ENCODE peak calls at places on chromosomes 3 and 15, in four cellular contexts. F is mesenchymal stem cell, I is H9, X is H1. Y is an unnamed sample.

GRCh38 chr3:190521998-190522397 is 8.1 kb downstream of the IL1RAP start:
- DNase-seq in F (no peak), I (no peak), X (no peak), Y (no peak)

GRCh38 chr3:72633101-72633500 is 215.1 kb downstream of the SHQ1 start:
- DNase-seq in F (no peak), I (no peak), X (no peak), Y (no peak)

GRCh38 chr3:127041933-127042332 is 59.0 kb downstream of the PLXNA1 start:
- DNase-seq in F (no peak), I (no peak), X (no peak), Y (no peak)

GRCh38 chr3:123328851-123329635 is 119.8 kb downstream of the ADCY5 start:
- DNase-seq in F (peak), I (peak), X (no peak), Y (peak)

GRCh38 chr3:191412764-191413163 is 48.2 kb upstream of the PYDC2 start:
- DNase-seq in F (peak), I (no peak), X (no peak), Y (no peak)

GRCh38 chr3:127182848-127183714 is 9.8 kb upstream of the PRR23E start:
- DNase-seq in F (no peak), I (peak), X (no peak), Y (no peak)

GRCh38 chr15:77907824-77908751 is 169.4 kb downstream of the TBC1D2B start:
- DNase-seq in F (peak), I (peak), X (no peak), Y (no peak)

GRCh38 chr15:67307889-67308597 is 53.5 kb downstream of the IQCH start:
- DNase-seq in F (no peak), I (no peak), X (no peak), Y (no peak)

GRCh38 chr3:150757364-150757763 is 5.6 kb downstream of the SIAH2 start:
- DNase-seq in F (no peak), I (no peak), X (no peak), Y (no peak)

GRCh38 chr3:38454179-38454883 is 641 bp downstream of the ACVR2B start:
- DNase-seq in F (peak), I (no peak), X (no peak), Y (peak)

GRCh38 chr3:120855665-120856437 is 52.2 kb upstream of the STXBP5L start:
- DNase-seq in F (no peak), I (peak), X (no peak), Y (no peak)

GRCh38 chr15:52492132-52492531 is 36.5 kb downstream of the MYO5A start:
- DNase-seq in F (no peak), I (no peak), X (no peak), Y (no peak)

GRCh38 chr15:101610628-101611000 is 41.6 kb downstream of the TM2D3 start:
- DNase-seq in F (no peak), I (no peak), X (no peak), Y (no peak)

GRCh38 chr15:68256675-68257450 is 20.7 kb upstream of the FEM1B start:
- DNase-seq in F (peak), I (peak), X (peak), Y (peak)

GRCh38 chr3:48855681-48856447 is 8.2 kb upstream of the PRKAR2A start:
- DNase-seq in F (no peak), I (no peak), X (no peak), Y (no peak)

GRCh38 chr3:128343287-128344045 is 123.2 kb downstream of the DNAJB8 start:
- DNase-seq in F (peak), I (peak), X (no peak), Y (no peak)

GRCh38 chr3:5017953-5018531 is 38.8 kb downstream of the BHLHE40 start:
- DNase-seq in F (no peak), I (no peak), X (no peak), Y (no peak)

GRCh38 chr3:24197809-24198208 is 252.7 kb downstream of the NR1D2 start:
- DNase-seq in F (no peak), I (peak), X (peak), Y (no peak)

GRCh38 chr15:30038667-30039523 is 43.9 kb upstream of the GOLGA8J start:
- DNase-seq in F (no peak), I (no peak), X (no peak), Y (no peak)

GRCh38 chr3:184289426-184289938 is 9.6 kb upstream of the PSMD2 start:
- DNase-seq in F (peak), I (peak), X (peak), Y (peak)

GRCh38 chr3:142850395-142851023 is 38.4 kb downstream of the PCOLCE2 start:
- DNase-seq in F (peak), I (no peak), X (no peak), Y (no peak)

GRCh38 chr3:120506828-120507774 is 56.3 kb upstream of the FSTL1 start:
- DNase-seq in F (peak), I (no peak), X (no peak), Y (peak)

GRCh38 chr15:89770041-89770440 is 6.1 kb upstream of the MESP2 start:
- DNase-seq in F (no peak), I (no peak), X (no peak), Y (no peak)

GRCh38 chr15:81375461-81375860 is 1.4 kb upstream of the TMC3 start:
- DNase-seq in F (no peak), I (no peak), X (no peak), Y (no peak)

GRCh38 chr3:89576417-89576816 is 469.0 kb downstream of the EPHA3 start:
- DNase-seq in F (no peak), I (no peak), X (no peak), Y (no peak)

GRCh38 chr15:88932271-88932874 is 19.2 kb upstream of the MFGE8 start:
- DNase-seq in F (no peak), I (no peak), X (no peak), Y (no peak)

GRCh38 chr15:41936649-41937567 is 35.4 kb downstream of the EHD4 start:
- DNase-seq in F (peak), I (no peak), X (no peak), Y (no peak)

GRCh38 chr15:57537072-57537471 is 54.6 kb upstream of the MYZAP start:
- DNase-seq in F (peak), I (peak), X (no peak), Y (peak)

GRCh38 chr15:98420837-98421236 is 227.5 kb upstream of the IGF1R start:
- DNase-seq in F (no peak), I (peak), X (no peak), Y (no peak)

GRCh38 chr3:162487138-162487537 is 990.5 kb downstream of the OTOL1 start:
- DNase-seq in F (no peak), I (no peak), X (no peak), Y (no peak)

GRCh38 chr15:63510548-63510940 is 6.2 kb downstream of the USP3 start:
- DNase-seq in F (no peak), I (no peak), X (no peak), Y (no peak)

GRCh38 chr3:172279191-172279640 is 169.0 kb downstream of the GHSR start:
- DNase-seq in F (peak), I (no peak), X (no peak), Y (no peak)

GRCh38 chr15:73046073-73046472 is 6.2 kb upstream of the NEO1 start:
- DNase-seq in F (no peak), I (no peak), X (no peak), Y (no peak)

GRCh38 chr3:188305220-188305619 is 151.3 kb downstream of the LPP start:
- DNase-seq in F (no peak), I (no peak), X (no peak), Y (no peak)

GRCh38 chr3:27358372-27358771 is 10.8 kb downstream of the NEK10 start:
- DNase-seq in F (no peak), I (no peak), X (no peak), Y (no peak)

GRCh38 chr15:43251863-43252241 is 14.9 kb downstream of the TGM5 start:
- DNase-seq in F (no peak), I (no peak), X (no peak), Y (no peak)

GRCh38 chr3:165181556-165181955 is 14.6 kb downstream of the SLITRK3 start:
- DNase-seq in F (no peak), I (no peak), X (no peak), Y (no peak)

GRCh38 chr3:111739241-111739952 is 119.7 kb upstream of the PHLDB2 start:
- DNase-seq in F (peak), I (no peak), X (no peak), Y (no peak)

GRCh38 chr15:47618216-47618615 is 99.1 kb upstream of the SEMA6D start:
- DNase-seq in F (no peak), I (no peak), X (no peak), Y (peak)

DNA sequence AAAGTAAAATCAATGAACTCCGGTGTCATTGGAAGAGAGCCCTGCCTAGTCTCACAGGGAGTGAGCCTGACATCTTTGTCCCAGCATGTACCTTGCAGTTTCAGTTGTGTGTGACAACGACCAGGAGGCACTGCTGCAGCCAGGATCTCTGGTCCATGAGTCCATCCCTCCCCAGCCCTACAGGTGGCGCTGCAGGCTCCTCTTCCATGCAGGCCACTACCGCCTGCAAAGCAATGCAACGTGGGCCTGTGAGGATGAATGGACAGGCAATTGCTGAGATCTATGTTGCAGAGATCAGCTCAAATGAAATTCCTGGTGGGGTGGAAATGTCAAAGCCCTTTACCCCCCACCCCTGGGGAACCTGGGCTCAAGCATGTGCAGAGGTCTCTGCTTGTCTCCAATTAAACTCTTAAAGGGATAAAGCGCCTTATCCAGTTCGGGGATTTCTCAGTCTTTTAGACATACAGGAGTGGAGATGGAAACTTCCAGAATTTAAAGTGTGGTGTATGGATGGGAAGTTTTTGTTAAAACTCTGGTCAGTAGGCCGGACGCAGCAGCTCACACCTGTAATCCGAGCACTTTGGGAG is 35.8 kb downstream of the TKT start:
- DNase-seq in F (peak), I (peak), X (peak), Y (peak)
- H2BK12ac ChIP-seq in F (no peak), I (no peak), X (no peak), Y (no peak)

DNA sequence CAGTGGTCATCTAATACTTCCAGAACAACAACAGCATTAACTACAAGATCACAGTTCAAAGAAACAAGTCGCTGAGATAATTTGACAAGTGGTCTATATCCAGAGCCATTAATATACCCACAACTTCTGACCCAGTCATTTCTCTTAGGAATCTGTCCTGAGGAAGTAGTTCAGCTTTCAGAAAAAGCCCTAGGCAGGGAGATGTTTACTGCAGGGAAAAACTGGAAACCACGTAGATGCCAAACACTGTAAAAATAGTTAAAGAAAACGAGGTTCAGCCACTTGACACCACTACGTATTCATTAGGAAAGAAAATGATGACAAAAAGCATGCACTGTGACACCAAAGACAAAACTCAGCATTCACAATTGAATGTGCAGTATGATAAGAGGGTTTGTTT is 22.3 kb upstream of the CDCP1 start:
- DNase-seq in F (peak), I (no peak), X (no peak), Y (no peak)
- H2BK15ac ChIP-seq in F (no peak), I (no peak), X (no peak), Y (no peak)

GRCh38 chr3:186847437-186847836 is 4.9 kb downstream of the ADIPOQ start:
- DNase-seq in F (no peak), I (no peak), X (no peak), Y (no peak)

GRCh38 chr3:186843039-186843432 is 526 bp downstream of the ADIPOQ start:
- DNase-seq in F (no peak), I (no peak), X (no peak), Y (no peak)

GRCh38 chr3:186841637-186842036 is 873 bp upstream of the ADIPOQ start:
- DNase-seq in F (no peak), I (no peak), X (no peak), Y (no peak)

GRCh38 chr3:186842426-186843038 is at the start of gene ADIPOQ:
- DNase-seq in F (no peak), I (no peak), X (no peak), Y (no peak)

DNA sequence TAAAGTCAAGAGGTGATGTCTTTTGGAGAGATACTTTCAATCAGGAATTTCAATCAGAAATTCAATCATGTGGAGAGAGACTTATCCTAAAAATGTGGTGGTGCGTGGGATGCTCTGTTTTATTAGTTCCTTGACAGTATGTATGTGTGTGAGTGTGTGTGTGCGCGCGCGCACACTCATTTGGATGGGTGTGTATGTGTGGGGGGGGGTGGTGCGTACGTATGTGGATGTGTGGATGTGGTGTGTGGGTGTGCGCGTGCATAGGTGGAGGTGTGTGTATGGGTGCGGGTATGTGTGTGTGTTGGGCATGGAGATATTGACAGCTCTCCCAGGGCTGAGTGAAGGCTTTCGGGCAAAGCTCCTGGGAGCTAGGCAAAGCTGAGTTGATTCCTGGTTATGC is 2.4 kb downstream of the ADIPOQ start:
- DNase-seq in F (no peak), I (no peak), X (no peak), Y (no peak)
- H2BK12ac ChIP-seq in F (no peak), I (no peak), X (no peak), Y (no peak)

GRCh38 chr3:177776656-177777055 is 579.4 kb upstream of the TBL1XR1 start:
- DNase-seq in F (peak), I (no peak), X (no peak), Y (no peak)
- H2BK15ac ChIP-seq in F (no peak), I (no peak), X (no peak), Y (no peak)

GRCh38 chr15:31155136-31155535 is 53.6 kb upstream of the TRPM1 start:
- DNase-seq in F (no peak), I (no peak), X (no peak), Y (no peak)

GRCh38 chr15:31157644-31158069 is 56.1 kb upstream of the TRPM1 start:
- DNase-seq in F (no peak), I (no peak), X (no peak), Y (no peak)

GRCh38 chr15:31153531-31153930 is 52.0 kb upstream of the TRPM1 start:
- DNase-seq in F (no peak), I (no peak), X (no peak), Y (no peak)

GRCh38 chr15:31156808-31157207 is 55.3 kb upstream of the TRPM1 start:
- DNase-seq in F (no peak), I (no peak), X (no peak), Y (no peak)

GRCh38 chr15:31156226-31156625 is 54.7 kb upstream of the TRPM1 start:
- DNase-seq in F (no peak), I (no peak), X (no peak), Y (no peak)
- H2BK12ac ChIP-seq in F (no peak), I (no peak), X (no peak), Y (no peak)

GRCh38 chr3:66110840-66111239 is 72.1 kb upstream of the MAGI1 start:
- DNase-seq in F (no peak), I (peak), X (no peak), Y (no peak)

GRCh38 chr3:66113542-66113941 is 74.8 kb upstream of the MAGI1 start:
- DNase-seq in F (no peak), I (no peak), X (no peak), Y (no peak)

GRCh38 chr3:66104535-66104934 is 65.8 kb upstream of the MAGI1 start:
- DNase-seq in F (no peak), I (no peak), X (no peak), Y (no peak)

GRCh38 chr3:66106788-66107187 is 68.1 kb upstream of the MAGI1 start:
- DNase-seq in F (no peak), I (no peak), X (no peak), Y (no peak)

GRCh38 chr3:66107855-66108254 is 69.1 kb upstream of the MAGI1 start:
- DNase-seq in F (peak), I (no peak), X (no peak), Y (no peak)
- H2BK15ac ChIP-seq in F (no peak), I (no peak), X (no peak), Y (no peak)

DNA sequence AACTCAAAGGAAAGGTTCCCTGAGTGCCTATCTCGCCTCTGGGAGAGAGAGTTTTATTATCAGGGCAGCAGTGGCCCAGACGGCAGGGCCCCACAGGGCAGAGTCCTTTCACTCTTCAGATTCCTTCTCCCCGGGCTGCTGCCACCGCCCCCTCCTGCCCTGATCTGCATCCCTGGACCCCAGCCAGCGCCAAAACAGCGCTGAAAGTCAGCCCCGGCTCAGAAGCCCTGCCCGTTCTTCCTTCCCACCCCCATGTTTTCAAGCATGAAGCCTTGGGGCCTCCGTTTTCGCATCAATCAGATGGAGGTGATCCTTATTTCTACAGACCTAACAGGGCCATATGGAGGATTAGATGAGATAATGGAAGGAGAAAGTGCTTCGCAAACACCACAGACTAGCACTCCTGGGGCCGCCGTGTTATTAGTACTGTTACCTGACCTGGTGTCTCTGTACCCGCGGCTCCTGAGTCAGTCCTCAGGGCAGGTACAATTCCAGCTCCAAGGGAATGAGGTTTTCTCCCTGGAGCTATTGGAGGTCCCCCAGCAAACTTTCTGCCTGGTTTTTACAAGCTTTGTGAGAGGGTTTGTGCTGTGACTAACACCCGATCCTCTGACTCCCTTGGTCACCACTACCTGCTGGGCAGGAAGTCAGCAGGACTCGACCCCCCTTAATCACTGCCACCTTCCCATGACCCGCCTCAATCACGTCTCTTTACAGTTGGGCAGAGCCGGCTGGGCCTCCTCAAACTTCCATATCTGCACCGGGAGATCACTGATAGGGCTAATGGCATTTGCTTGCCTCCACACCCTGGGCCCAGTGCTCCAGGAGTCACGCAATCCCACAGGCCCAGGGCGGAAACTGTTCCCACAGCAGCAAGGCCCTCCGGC is 39.5 kb upstream of the TSEN2 start:
- DNase-seq in F (peak), I (peak), X (no peak), Y (no peak)
- H2BK12ac ChIP-seq in F (no peak), I (no peak), X (peak), Y (no peak)

DNA sequence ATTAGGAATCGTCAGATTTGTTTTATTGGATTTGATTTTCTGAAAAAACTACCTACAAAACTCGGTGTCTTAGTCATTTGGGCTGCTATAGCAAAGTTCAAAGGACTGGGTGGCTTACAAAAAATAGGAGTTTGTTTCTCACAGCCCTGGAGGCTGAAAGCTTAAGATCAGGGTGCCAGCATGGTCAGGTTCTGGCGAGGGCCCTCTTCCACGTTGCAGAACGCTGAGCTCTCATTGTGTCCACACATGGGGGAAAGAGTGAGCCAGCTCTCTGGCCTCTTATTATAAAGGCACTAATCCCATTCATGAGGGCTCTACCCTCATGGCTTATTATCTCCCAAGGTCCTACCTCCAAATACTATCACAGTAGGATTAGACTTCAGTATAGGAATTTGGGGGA is 40.6 kb upstream of the MRPS22 start:
- DNase-seq in F (no peak), I (no peak), X (no peak), Y (no peak)
- H2BK15ac ChIP-seq in F (peak), I (no peak), X (no peak), Y (no peak)